ENCODE peak calls at places on chromosomes 6 and 20, in five cellular contexts. D is AG08395, V is NCI-H774, L is NCI-H524 treated with DMSO at 0.1 percent for 48 hours, R is sigmoid colon. K is an unnamed sample.

GRCh38 chr20:6746901-6747609 is 20.4 kb upstream of the BMP2 start:
- DNase-seq in D (no peak), V (peak), L (no peak), R (no peak), K (no peak)

GRCh38 chr6:45566882-45567281 is 189.1 kb upstream of the SUPT3H start:
- DNase-seq in D (no peak), V (no peak), L (no peak), R (no peak), K (no peak)

GRCh38 chr6:4588163-4588562 is 188.0 kb upstream of the CDYL start:
- DNase-seq in D (no peak), V (no peak), L (no peak), R (no peak), K (no peak)

GRCh38 chr20:62667530-62668440 is 25.5 kb downstream of the SLCO4A1 start:
- DNase-seq in D (no peak), V (no peak), L (no peak), R (no peak), K (no peak)

GRCh38 chr20:49424536-49424935 is 57.9 kb downstream of the KCNB1 start:
- DNase-seq in D (no peak), V (no peak), L (no peak), R (peak), K (peak)

GRCh38 chr20:22446613-22447447 is 137.5 kb downstream of the FOXA2 start:
- DNase-seq in D (no peak), V (no peak), L (no peak), R (no peak), K (no peak)

GRCh38 chr6:15628499-15629131 is 34.2 kb downstream of the DTNBP1 start:
- DNase-seq in D (peak), V (no peak), L (no peak), R (no peak), K (no peak)

GRCh38 chr6:106546322-106547052 is 82.8 kb downstream of the RTN4IP1 start:
- DNase-seq in D (peak), V (no peak), L (no peak), R (no peak), K (no peak)

GRCh38 chr20:7889736-7890135 is 50.5 kb downstream of the HAO1 start:
- DNase-seq in D (no peak), V (no peak), L (no peak), R (no peak), K (no peak)

GRCh38 chr6:27138837-27139752 is 108.4 kb upstream of the PRSS16 start:
- DNase-seq in D (no peak), V (no peak), L (no peak), R (peak), K (no peak)

GRCh38 chr6:101803146-101803545 is 409.6 kb downstream of the GRIK2 start:
- DNase-seq in D (no peak), V (no peak), L (no peak), R (no peak), K (no peak)

GRCh38 chr20:50138479-50139393 is 14.8 kb downstream of the PEDS1 start:
- DNase-seq in D (no peak), V (no peak), L (no peak), R (no peak), K (peak)

GRCh38 chr6:142279350-142280180 is 22.2 kb upstream of the ADGRG6 start:
- DNase-seq in D (peak), V (no peak), L (no peak), R (no peak), K (no peak)

GRCh38 chr6:107911711-107912110 is 46.3 kb downstream of the SEC63 start:
- DNase-seq in D (no peak), V (no peak), L (no peak), R (no peak), K (no peak)

GRCh38 chr6:63806573-63806913 is 170.9 kb downstream of the PHF3 start:
- DNase-seq in D (no peak), V (no peak), L (no peak), R (no peak), K (no peak)

GRCh38 chr20:50467618-50468373 is 42.4 kb upstream of the PTPN1 start:
- DNase-seq in D (peak), V (peak), L (peak), R (no peak), K (peak)

GRCh38 chr6:15008269-15008668 is 237.6 kb upstream of the JARID2 start:
- DNase-seq in D (no peak), V (no peak), L (no peak), R (no peak), K (no peak)

GRCh38 chr6:120615238-120615637 is 719.0 kb downstream of the TBC1D32 start:
- DNase-seq in D (no peak), V (no peak), L (no peak), R (no peak), K (no peak)

GRCh38 chr6:167811689-167812487 is 14.8 kb upstream of the AFDN start:
- DNase-seq in D (no peak), V (no peak), L (no peak), R (no peak), K (no peak)

GRCh38 chr6:87636313-87636712 is 46.4 kb downstream of the ORC3 start:
- DNase-seq in D (no peak), V (no peak), L (no peak), R (no peak), K (no peak)

GRCh38 chr6:138765896-138766487 is 7.6 kb upstream of the CCDC28A start:
- DNase-seq in D (peak), V (peak), L (no peak), R (no peak), K (no peak)

GRCh38 chr6:118930680-118931079 is 4.3 kb downstream of the MCM9 start:
- DNase-seq in D (no peak), V (no peak), L (no peak), R (no peak), K (no peak)

GRCh38 chr6:145529582-145529981 is 205.7 kb downstream of the EPM2A start:
- DNase-seq in D (no peak), V (peak), L (no peak), R (no peak), K (no peak)

GRCh38 chr6:79868098-79868722 is 79.1 kb downstream of the ELOVL4 start:
- DNase-seq in D (peak), V (peak), L (peak), R (no peak), K (no peak)

GRCh38 chr6:77502966-77503365 is 39.7 kb upstream of the HTR1B start:
- DNase-seq in D (no peak), V (no peak), L (no peak), R (no peak), K (no peak)

GRCh38 chr6:7173843-7174503 is 66.2 kb downstream of the RREB1 start:
- DNase-seq in D (no peak), V (no peak), L (no peak), R (no peak), K (no peak)

GRCh38 chr6:100378576-100378975 is 86.1 kb downstream of the SIM1 start:
- DNase-seq in D (no peak), V (no peak), L (peak), R (no peak), K (no peak)

GRCh38 chr6:7203939-7204338 is 96.2 kb downstream of the RREB1 start:
- DNase-seq in D (no peak), V (no peak), L (no peak), R (no peak), K (no peak)

GRCh38 chr6:13395272-13396237 is 67.2 kb upstream of the TBC1D7 start:
- DNase-seq in D (peak), V (no peak), L (no peak), R (peak), K (peak)

K was measured in occipital lobe.